ENCODE peak calls at places on chromosomes 4 and X, in seven cellular contexts. K, I, J, Y, R, Z and N are unnamed samples.

GRCh38 chr4:76194325-76194724 is 19.3 kb downstream of the SCARB2 start:
- DNase-seq in K (no peak), I (no peak), J (no peak), Y (no peak), R (peak; percentile 90), Z (no peak), N (no peak)

GRCh38 chrX:73337366-73337765 is 109.5 kb upstream of the CDX4 start:
- DNase-seq in K (no peak), I (no peak), J (no peak), Y (no peak), R (no peak), Z (no peak), N (no peak)

GRCh38 chr4:145772347-145772746 is 92.4 kb downstream of the C4orf51 start:
- DNase-seq in K (no peak), I (no peak), J (no peak), Y (no peak), R (no peak), Z (no peak), N (no peak)

GRCh38 chrX:153865321-153865580 is 20.7 kb downstream of the L1CAM start:
- DNase-seq in K (no peak), I (no peak), J (no peak), Y (no peak), R (no peak), Z (no peak), N (no peak)

GRCh38 chr4:146229406-146229805 is 15.1 kb downstream of the REELD1 start:
- DNase-seq in K (no peak), I (no peak), J (no peak), Y (no peak), R (no peak), Z (no peak), N (no peak)

GRCh38 chr4:158129649-158130048 is 43.2 kb downstream of the GASK1B start:
- DNase-seq in K (no peak), I (no peak), J (no peak), Y (no peak), R (no peak), Z (no peak), N (no peak)

GRCh38 chr4:79865253-79865652 is 207.8 kb downstream of the ANTXR2 start:
- DNase-seq in K (no peak), I (no peak), J (no peak), Y (no peak), R (peak; percentile 24), Z (no peak), N (no peak)

GRCh38 chr4:55447826-55448225 is 52.1 kb downstream of the TMEM165 start:
- DNase-seq in K (no peak), I (no peak), J (no peak), Y (no peak), R (no peak), Z (peak; percentile 65), N (no peak)

GRCh38 chr4:120977435-120977997 is 55.0 kb upstream of the PRDM5 start:
- DNase-seq in K (no peak), I (no peak), J (peak; percentile 9), Y (no peak), R (peak; percentile 36), Z (no peak), N (no peak)

GRCh38 chrX:56975611-56976010 is 19.7 kb downstream of the SPIN3 start:
- DNase-seq in K (no peak), I (no peak), J (no peak), Y (no peak), R (no peak), Z (no peak), N (no peak)